ENCODE peak calls at places on chromosomes 12 and 14, in six cellular contexts. One of them, this sample, is unnamed.

GRCh38 chr12:14777271-14777670 is 26.0 kb downstream of the WBP11 start:
- DNase-seq in mucosa of gallbladder: peak
- DNase-seq in activated CD4-positive, alpha-beta T cell treated with anti-CD3 and anti-CD28 coated beads, Interleukin-2, amount 50 U/mL, for 4 hours: no peak
- DNase-seq in lower lobe of right lung: no peak
- DNase-seq in activated CD4-positive, CD25-positive, alpha-beta regulatory T cell treated with anti-CD3 and anti-CD28 coated beads, Interleukin-2, amount 50 U/mL, for 16 hours: no peak
- DNase-seq in Calu3: peak
- DNase-seq in this sample: no peak

GRCh38 chr14:68937790-68938514 is 41.1 kb downstream of the ACTN1 start:
- DNase-seq in mucosa of gallbladder: peak
- DNase-seq in activated CD4-positive, alpha-beta T cell treated with anti-CD3 and anti-CD28 coated beads, Interleukin-2, amount 50 U/mL, for 4 hours: no peak
- DNase-seq in lower lobe of right lung: no peak
- DNase-seq in activated CD4-positive, CD25-positive, alpha-beta regulatory T cell treated with anti-CD3 and anti-CD28 coated beads, Interleukin-2, amount 50 U/mL, for 16 hours: no peak
- DNase-seq in Calu3: peak
- DNase-seq in this sample: no peak

GRCh38 chr12:125403145-125403789 is 338.0 kb downstream of the AACS start:
- DNase-seq in mucosa of gallbladder: no peak
- DNase-seq in activated CD4-positive, alpha-beta T cell treated with anti-CD3 and anti-CD28 coated beads, Interleukin-2, amount 50 U/mL, for 4 hours: no peak
- DNase-seq in lower lobe of right lung: no peak
- DNase-seq in activated CD4-positive, CD25-positive, alpha-beta regulatory T cell treated with anti-CD3 and anti-CD28 coated beads, Interleukin-2, amount 50 U/mL, for 16 hours: no peak
- DNase-seq in Calu3: peak
- DNase-seq in this sample: peak

GRCh38 chr12:7628401-7628961 is 37.2 kb downstream of the APOBEC1 start:
- DNase-seq in mucosa of gallbladder: no peak
- DNase-seq in activated CD4-positive, alpha-beta T cell treated with anti-CD3 and anti-CD28 coated beads, Interleukin-2, amount 50 U/mL, for 4 hours: no peak
- DNase-seq in lower lobe of right lung: no peak
- DNase-seq in activated CD4-positive, CD25-positive, alpha-beta regulatory T cell treated with anti-CD3 and anti-CD28 coated beads, Interleukin-2, amount 50 U/mL, for 16 hours: no peak
- DNase-seq in Calu3: no peak
- DNase-seq in this sample: no peak

GRCh38 chr14:68285421-68286179 is 466.0 kb downstream of the RAD51B start:
- DNase-seq in mucosa of gallbladder: no peak
- DNase-seq in activated CD4-positive, alpha-beta T cell treated with anti-CD3 and anti-CD28 coated beads, Interleukin-2, amount 50 U/mL, for 4 hours: peak
- DNase-seq in lower lobe of right lung: peak
- DNase-seq in activated CD4-positive, CD25-positive, alpha-beta regulatory T cell treated with anti-CD3 and anti-CD28 coated beads, Interleukin-2, amount 50 U/mL, for 16 hours: peak
- DNase-seq in Calu3: no peak
- DNase-seq in this sample: no peak

GRCh38 chr12:3263939-3264699 is 186.9 kb downstream of the TSPAN9 start:
- DNase-seq in mucosa of gallbladder: no peak
- DNase-seq in activated CD4-positive, alpha-beta T cell treated with anti-CD3 and anti-CD28 coated beads, Interleukin-2, amount 50 U/mL, for 4 hours: no peak
- DNase-seq in lower lobe of right lung: no peak
- DNase-seq in activated CD4-positive, CD25-positive, alpha-beta regulatory T cell treated with anti-CD3 and anti-CD28 coated beads, Interleukin-2, amount 50 U/mL, for 16 hours: no peak
- DNase-seq in Calu3: no peak
- DNase-seq in this sample: no peak

GRCh38 chr14:22545842-22546721 is 42.9 kb downstream of the DAD1 start:
- DNase-seq in mucosa of gallbladder: peak
- DNase-seq in activated CD4-positive, alpha-beta T cell treated with anti-CD3 and anti-CD28 coated beads, Interleukin-2, amount 50 U/mL, for 4 hours: no peak
- DNase-seq in lower lobe of right lung: no peak
- DNase-seq in activated CD4-positive, CD25-positive, alpha-beta regulatory T cell treated with anti-CD3 and anti-CD28 coated beads, Interleukin-2, amount 50 U/mL, for 16 hours: no peak
- DNase-seq in Calu3: no peak
- DNase-seq in this sample: no peak

GRCh38 chr12:73947627-73948026 is 590.0 kb upstream of the ATXN7L3B start:
- DNase-seq in mucosa of gallbladder: no peak
- DNase-seq in activated CD4-positive, alpha-beta T cell treated with anti-CD3 and anti-CD28 coated beads, Interleukin-2, amount 50 U/mL, for 4 hours: no peak
- DNase-seq in lower lobe of right lung: no peak
- DNase-seq in activated CD4-positive, CD25-positive, alpha-beta regulatory T cell treated with anti-CD3 and anti-CD28 coated beads, Interleukin-2, amount 50 U/mL, for 16 hours: no peak
- DNase-seq in Calu3: no peak
- DNase-seq in this sample: no peak

GRCh38 chr12:67039995-67040860 is 228.9 kb upstream of the CAND1 start:
- DNase-seq in mucosa of gallbladder: no peak
- DNase-seq in activated CD4-positive, alpha-beta T cell treated with anti-CD3 and anti-CD28 coated beads, Interleukin-2, amount 50 U/mL, for 4 hours: no peak
- DNase-seq in lower lobe of right lung: no peak
- DNase-seq in activated CD4-positive, CD25-positive, alpha-beta regulatory T cell treated with anti-CD3 and anti-CD28 coated beads, Interleukin-2, amount 50 U/mL, for 16 hours: no peak
- DNase-seq in Calu3: no peak
- DNase-seq in this sample: no peak

GRCh38 chr14:86022031-86022629 is 492.2 kb downstream of the FLRT2 start:
- DNase-seq in mucosa of gallbladder: no peak
- DNase-seq in activated CD4-positive, alpha-beta T cell treated with anti-CD3 and anti-CD28 coated beads, Interleukin-2, amount 50 U/mL, for 4 hours: no peak
- DNase-seq in lower lobe of right lung: no peak
- DNase-seq in activated CD4-positive, CD25-positive, alpha-beta regulatory T cell treated with anti-CD3 and anti-CD28 coated beads, Interleukin-2, amount 50 U/mL, for 16 hours: no peak
- DNase-seq in Calu3: no peak
- DNase-seq in this sample: no peak

GRCh38 chr12:62655524-62656160 is 189.0 kb downstream of the MON2 start:
- DNase-seq in mucosa of gallbladder: no peak
- DNase-seq in activated CD4-positive, alpha-beta T cell treated with anti-CD3 and anti-CD28 coated beads, Interleukin-2, amount 50 U/mL, for 4 hours: no peak
- DNase-seq in lower lobe of right lung: no peak
- DNase-seq in activated CD4-positive, CD25-positive, alpha-beta regulatory T cell treated with anti-CD3 and anti-CD28 coated beads, Interleukin-2, amount 50 U/mL, for 16 hours: no peak
- DNase-seq in Calu3: no peak
- DNase-seq in this sample: no peak

GRCh38 chr14:57085801-57086200 is 182.9 kb downstream of the EXOC5 start:
- DNase-seq in mucosa of gallbladder: no peak
- DNase-seq in activated CD4-positive, alpha-beta T cell treated with anti-CD3 and anti-CD28 coated beads, Interleukin-2, amount 50 U/mL, for 4 hours: no peak
- DNase-seq in lower lobe of right lung: no peak
- DNase-seq in activated CD4-positive, CD25-positive, alpha-beta regulatory T cell treated with anti-CD3 and anti-CD28 coated beads, Interleukin-2, amount 50 U/mL, for 16 hours: no peak
- DNase-seq in Calu3: no peak
- DNase-seq in this sample: peak

GRCh38 chr12:1325666-1326065 is 268.7 kb downstream of the FBXL14 start:
- DNase-seq in mucosa of gallbladder: no peak
- DNase-seq in activated CD4-positive, alpha-beta T cell treated with anti-CD3 and anti-CD28 coated beads, Interleukin-2, amount 50 U/mL, for 4 hours: no peak
- DNase-seq in lower lobe of right lung: no peak
- DNase-seq in activated CD4-positive, CD25-positive, alpha-beta regulatory T cell treated with anti-CD3 and anti-CD28 coated beads, Interleukin-2, amount 50 U/mL, for 16 hours: no peak
- DNase-seq in Calu3: no peak
- DNase-seq in this sample: no peak

GRCh38 chr12:43315961-43316360 is 236.0 kb downstream of the ADAMTS20 start:
- DNase-seq in mucosa of gallbladder: no peak
- DNase-seq in activated CD4-positive, alpha-beta T cell treated with anti-CD3 and anti-CD28 coated beads, Interleukin-2, amount 50 U/mL, for 4 hours: no peak
- DNase-seq in lower lobe of right lung: no peak
- DNase-seq in activated CD4-positive, CD25-positive, alpha-beta regulatory T cell treated with anti-CD3 and anti-CD28 coated beads, Interleukin-2, amount 50 U/mL, for 16 hours: no peak
- DNase-seq in Calu3: no peak
- DNase-seq in this sample: no peak

GRCh38 chr12:124661382-124661781 is 94.0 kb upstream of the NCOR2 start:
- DNase-seq in mucosa of gallbladder: no peak
- DNase-seq in activated CD4-positive, alpha-beta T cell treated with anti-CD3 and anti-CD28 coated beads, Interleukin-2, amount 50 U/mL, for 4 hours: no peak
- DNase-seq in lower lobe of right lung: no peak
- DNase-seq in activated CD4-positive, CD25-positive, alpha-beta regulatory T cell treated with anti-CD3 and anti-CD28 coated beads, Interleukin-2, amount 50 U/mL, for 16 hours: no peak
- DNase-seq in Calu3: no peak
- DNase-seq in this sample: no peak

GRCh38 chr12:1972260-1972659 is 32.0 kb downstream of the DCP1B start:
- DNase-seq in mucosa of gallbladder: no peak
- DNase-seq in activated CD4-positive, alpha-beta T cell treated with anti-CD3 and anti-CD28 coated beads, Interleukin-2, amount 50 U/mL, for 4 hours: no peak
- DNase-seq in lower lobe of right lung: no peak
- DNase-seq in activated CD4-positive, CD25-positive, alpha-beta regulatory T cell treated with anti-CD3 and anti-CD28 coated beads, Interleukin-2, amount 50 U/mL, for 16 hours: no peak
- DNase-seq in Calu3: no peak
- DNase-seq in this sample: no peak

GRCh38 chr12:79454338-79454777 is 236.4 kb downstream of the PAWR start:
- DNase-seq in mucosa of gallbladder: no peak
- DNase-seq in activated CD4-positive, alpha-beta T cell treated with anti-CD3 and anti-CD28 coated beads, Interleukin-2, amount 50 U/mL, for 4 hours: no peak
- DNase-seq in lower lobe of right lung: no peak
- DNase-seq in activated CD4-positive, CD25-positive, alpha-beta regulatory T cell treated with anti-CD3 and anti-CD28 coated beads, Interleukin-2, amount 50 U/mL, for 16 hours: no peak
- DNase-seq in Calu3: no peak
- DNase-seq in this sample: no peak

GRCh38 chr14:36424478-36425102 is 95.4 kb downstream of the NKX2-1 start:
- DNase-seq in mucosa of gallbladder: no peak
- DNase-seq in activated CD4-positive, alpha-beta T cell treated with anti-CD3 and anti-CD28 coated beads, Interleukin-2, amount 50 U/mL, for 4 hours: no peak
- DNase-seq in lower lobe of right lung: no peak
- DNase-seq in activated CD4-positive, CD25-positive, alpha-beta regulatory T cell treated with anti-CD3 and anti-CD28 coated beads, Interleukin-2, amount 50 U/mL, for 16 hours: no peak
- DNase-seq in Calu3: no peak
- DNase-seq in this sample: peak

GRCh38 chr12:12927211-12928079 is 24.5 kb downstream of the GPRC5D start:
- DNase-seq in mucosa of gallbladder: peak
- DNase-seq in activated CD4-positive, alpha-beta T cell treated with anti-CD3 and anti-CD28 coated beads, Interleukin-2, amount 50 U/mL, for 4 hours: peak
- DNase-seq in lower lobe of right lung: peak
- DNase-seq in activated CD4-positive, CD25-positive, alpha-beta regulatory T cell treated with anti-CD3 and anti-CD28 coated beads, Interleukin-2, amount 50 U/mL, for 16 hours: no peak
- DNase-seq in Calu3: peak
- DNase-seq in this sample: peak

GRCh38 chr12:6468283-6468575 is 2.2 kb downstream of the VAMP1 start:
- DNase-seq in mucosa of gallbladder: no peak
- DNase-seq in activated CD4-positive, alpha-beta T cell treated with anti-CD3 and anti-CD28 coated beads, Interleukin-2, amount 50 U/mL, for 4 hours: no peak
- DNase-seq in lower lobe of right lung: no peak
- DNase-seq in activated CD4-positive, CD25-positive, alpha-beta regulatory T cell treated with anti-CD3 and anti-CD28 coated beads, Interleukin-2, amount 50 U/mL, for 16 hours: no peak
- DNase-seq in Calu3: no peak
- DNase-seq in this sample: no peak

GRCh38 chr12:14272954-14273910 is 92.2 kb upstream of the ATF7IP start:
- DNase-seq in mucosa of gallbladder: no peak
- DNase-seq in activated CD4-positive, alpha-beta T cell treated with anti-CD3 and anti-CD28 coated beads, Interleukin-2, amount 50 U/mL, for 4 hours: no peak
- DNase-seq in lower lobe of right lung: no peak
- DNase-seq in activated CD4-positive, CD25-positive, alpha-beta regulatory T cell treated with anti-CD3 and anti-CD28 coated beads, Interleukin-2, amount 50 U/mL, for 16 hours: no peak
- DNase-seq in Calu3: no peak
- DNase-seq in this sample: no peak

GRCh38 chr14:45253754-45254300 is 825 bp upstream of the MIS18BP1 start:
- DNase-seq in mucosa of gallbladder: no peak
- DNase-seq in activated CD4-positive, alpha-beta T cell treated with anti-CD3 and anti-CD28 coated beads, Interleukin-2, amount 50 U/mL, for 4 hours: no peak
- DNase-seq in lower lobe of right lung: peak
- DNase-seq in activated CD4-positive, CD25-positive, alpha-beta regulatory T cell treated with anti-CD3 and anti-CD28 coated beads, Interleukin-2, amount 50 U/mL, for 16 hours: no peak
- DNase-seq in Calu3: peak
- DNase-seq in this sample: no peak

GRCh38 chr14:23095196-23096108 is at the start of gene C14orf119:
- DNase-seq in mucosa of gallbladder: peak
- DNase-seq in activated CD4-positive, alpha-beta T cell treated with anti-CD3 and anti-CD28 coated beads, Interleukin-2, amount 50 U/mL, for 4 hours: peak
- DNase-seq in lower lobe of right lung: peak
- DNase-seq in activated CD4-positive, CD25-positive, alpha-beta regulatory T cell treated with anti-CD3 and anti-CD28 coated beads, Interleukin-2, amount 50 U/mL, for 16 hours: peak
- DNase-seq in Calu3: peak
- DNase-seq in this sample: no peak

GRCh38 chr12:93766371-93766770 is 89.2 kb downstream of the CRADD start:
- DNase-seq in mucosa of gallbladder: no peak
- DNase-seq in activated CD4-positive, alpha-beta T cell treated with anti-CD3 and anti-CD28 coated beads, Interleukin-2, amount 50 U/mL, for 4 hours: no peak
- DNase-seq in lower lobe of right lung: no peak
- DNase-seq in activated CD4-positive, CD25-positive, alpha-beta regulatory T cell treated with anti-CD3 and anti-CD28 coated beads, Interleukin-2, amount 50 U/mL, for 16 hours: no peak
- DNase-seq in Calu3: no peak
- DNase-seq in this sample: no peak

GRCh38 chr12:118023461-118023860 is 7.0 kb downstream of the RFC5 start:
- DNase-seq in mucosa of gallbladder: no peak
- DNase-seq in activated CD4-positive, alpha-beta T cell treated with anti-CD3 and anti-CD28 coated beads, Interleukin-2, amount 50 U/mL, for 4 hours: no peak
- DNase-seq in lower lobe of right lung: no peak
- DNase-seq in activated CD4-positive, CD25-positive, alpha-beta regulatory T cell treated with anti-CD3 and anti-CD28 coated beads, Interleukin-2, amount 50 U/mL, for 16 hours: no peak
- DNase-seq in Calu3: no peak
- DNase-seq in this sample: no peak

GRCh38 chr14:59252772-59253500 is 64.5 kb downstream of the DAAM1 start:
- DNase-seq in mucosa of gallbladder: no peak
- DNase-seq in activated CD4-positive, alpha-beta T cell treated with anti-CD3 and anti-CD28 coated beads, Interleukin-2, amount 50 U/mL, for 4 hours: no peak
- DNase-seq in lower lobe of right lung: no peak
- DNase-seq in activated CD4-positive, CD25-positive, alpha-beta regulatory T cell treated with anti-CD3 and anti-CD28 coated beads, Interleukin-2, amount 50 U/mL, for 16 hours: no peak
- DNase-seq in Calu3: no peak
- DNase-seq in this sample: no peak

GRCh38 chr14:50400461-50400860 is 3.8 kb upstream of the CDKL1 start:
- DNase-seq in mucosa of gallbladder: no peak
- DNase-seq in activated CD4-positive, alpha-beta T cell treated with anti-CD3 and anti-CD28 coated beads, Interleukin-2, amount 50 U/mL, for 4 hours: no peak
- DNase-seq in lower lobe of right lung: no peak
- DNase-seq in activated CD4-positive, CD25-positive, alpha-beta regulatory T cell treated with anti-CD3 and anti-CD28 coated beads, Interleukin-2, amount 50 U/mL, for 16 hours: no peak
- DNase-seq in Calu3: no peak
- DNase-seq in this sample: no peak

GRCh38 chr12:133129368-133130037 is 571 bp downstream of the ZNF891 start:
- DNase-seq in mucosa of gallbladder: no peak
- DNase-seq in activated CD4-positive, alpha-beta T cell treated with anti-CD3 and anti-CD28 coated beads, Interleukin-2, amount 50 U/mL, for 4 hours: no peak
- DNase-seq in lower lobe of right lung: no peak
- DNase-seq in activated CD4-positive, CD25-positive, alpha-beta regulatory T cell treated with anti-CD3 and anti-CD28 coated beads, Interleukin-2, amount 50 U/mL, for 16 hours: no peak
- DNase-seq in Calu3: no peak
- DNase-seq in this sample: no peak

This sample was measured in COR-L47.